ENCODE peak calls at places on chromosomes 16 and 17, in six cellular contexts. T is tibial nerve, S is prostate gland, C is IMR-90, D is Calu3, W is Peyer's patch. L is an unnamed sample.

GRCh38 chr16:56298948-56299602 is 107.8 kb downstream of the GNAO1 start:
- DNase-seq in T (peak; percentile 22), S (no peak), C (no peak), D (no peak), W (peak; percentile 39), L (no peak)

GRCh38 chr16:20897897-20898296 is 2.3 kb downstream of the DCUN1D3 start:
- DNase-seq in T (no peak), S (no peak), C (peak; percentile 7), D (no peak), W (no peak), L (no peak)

GRCh38 chr16:67426950-67427349 is 4.0 kb upstream of the HSD11B2 start:
- DNase-seq in T (no peak), S (no peak), C (no peak), D (no peak), W (no peak), L (no peak)

GRCh38 chr17:2723505-2723996 is 12.0 kb upstream of the CLUH start:
- DNase-seq in T (no peak), S (no peak), C (no peak), D (no peak), W (peak; percentile 63), L (no peak)

GRCh38 chr16:27169511-27170071 is 33.7 kb upstream of the KDM8 start:
- DNase-seq in T (no peak), S (no peak), C (peak; percentile 89), D (peak; percentile 47), W (no peak), L (peak; percentile 40)

GRCh38 chr16:56336071-56336688 is 89.2 kb downstream of the AMFR start:
- DNase-seq in T (no peak), S (no peak), C (no peak), D (no peak), W (no peak), L (no peak)

GRCh38 chr16:12078405-12079245 is 102.1 kb downstream of the SNX29 start:
- DNase-seq in T (no peak), S (no peak), C (no peak), D (no peak), W (no peak), L (no peak)

GRCh38 chr16:21001262-21001661 is 100.7 kb downstream of the LYRM1 start:
- DNase-seq in T (no peak), S (no peak), C (peak; percentile 4), D (peak; percentile 14), W (no peak), L (no peak)

GRCh38 chr17:29115906-29116651 is 64.1 kb downstream of the MYO18A start:
- DNase-seq in T (no peak), S (no peak), C (peak; percentile 55), D (peak; percentile 47), W (no peak), L (no peak)

GRCh38 chr17:49204521-49204920 is 5.9 kb downstream of the GNGT2 start:
- DNase-seq in T (no peak), S (no peak), C (peak; percentile 28), D (no peak), W (no peak), L (no peak)

GRCh38 chr17:60138769-60139437 is 10.9 kb upstream of the CA4 start:
- DNase-seq in T (no peak), S (no peak), C (no peak), D (no peak), W (peak; percentile 40), L (no peak)

GRCh38 chr17:74922694-74923537 is at the start of gene USH1G:
- DNase-seq in T (no peak), S (no peak), C (no peak), D (peak; percentile 27), W (no peak), L (no peak)

GRCh38 chr17:80453980-80454556 is 22.3 kb downstream of the NPTX1 start:
- DNase-seq in T (no peak), S (no peak), C (no peak), D (no peak), W (no peak), L (no peak)

GRCh38 chr17:81967533-81968395 is 6.8 kb upstream of the NOTUM start:
- DNase-seq in T (peak; percentile 37), S (peak; percentile 40), C (peak; percentile 32), D (peak; percentile 34), W (peak; percentile 83), L (no peak)

GRCh38 chr16:16021988-16022682 is 72.7 kb downstream of the ABCC1 start:
- DNase-seq in T (peak; percentile 90), S (peak; percentile 86), C (peak; percentile 97), D (peak; percentile 93), W (peak; percentile 83), L (no peak)

GRCh38 chr17:4509402-4509801 is 10.7 kb downstream of the SPNS2 start:
- DNase-seq in T (no peak), S (no peak), C (no peak), D (no peak), W (no peak), L (no peak)

GRCh38 chr17:68491864-68492263 is 20.4 kb upstream of the PRKAR1A start:
- DNase-seq in T (no peak), S (peak; percentile 24), C (no peak), D (no peak), W (no peak), L (no peak)

GRCh38 chr17:79953335-79953734 is 82.3 kb downstream of the TBC1D16 start:
- DNase-seq in T (no peak), S (no peak), C (no peak), D (no peak), W (no peak), L (no peak)

GRCh38 chr17:57090560-57091185 is 5.6 kb downstream of the AKAP1 start:
- DNase-seq in T (no peak), S (no peak), C (peak; percentile 5), D (no peak), W (no peak), L (no peak)

GRCh38 chr17:31696184-31696602 is 162.9 kb downstream of the COPRS start:
- DNase-seq in T (peak; percentile 70), S (peak; percentile 89), C (peak; percentile 88), D (no peak), W (no peak), L (no peak)

GRCh38 chr16:566475-567361 is at the start of gene NHLRC4:
- DNase-seq in T (peak; percentile 51), S (peak; percentile 53), C (peak; percentile 54), D (no peak), W (peak; percentile 74), L (no peak)

GRCh38 chr16:24729967-24730815 is 740 bp downstream of the TNRC6A start:
- DNase-seq in T (no peak), S (peak; percentile 18), C (peak; percentile 18), D (peak; percentile 9), W (peak; percentile 70), L (peak; percentile 16)

GRCh38 chr16:82043680-82044584 is 8.9 kb downstream of the HSD17B2 start:
- DNase-seq in T (no peak), S (no peak), C (peak; percentile 75), D (no peak), W (no peak), L (no peak)

GRCh38 chr16:66383551-66383950 is 17.1 kb downstream of the CDH5 start:
- DNase-seq in T (no peak), S (no peak), C (no peak), D (no peak), W (no peak), L (no peak)

GRCh38 chr16:13902677-13903076 is 17.3 kb upstream of the ERCC4 start:
- DNase-seq in T (no peak), S (no peak), C (peak; percentile 58), D (no peak), W (no peak), L (no peak)

GRCh38 chr16:57533618-57534336 is 2.6 kb downstream of the CCDC102A start:
- DNase-seq in T (no peak), S (no peak), C (no peak), D (peak; percentile 47), W (no peak), L (peak; percentile 16)

GRCh38 chr17:36703860-36704266 is 102.5 kb downstream of the MRM1 start:
- DNase-seq in T (no peak), S (peak; percentile 33), C (peak; percentile 11), D (peak; percentile 88), W (peak; percentile 63), L (peak; percentile 48)

GRCh38 chr16:50501986-50502615 is 46.1 kb upstream of the NKD1 start:
- DNase-seq in T (no peak), S (no peak), C (no peak), D (no peak), W (no peak), L (no peak)

GRCh38 chr17:63286254-63286653 is 159.9 kb downstream of the CYB561 start:
- DNase-seq in T (no peak), S (no peak), C (no peak), D (no peak), W (no peak), L (no peak)

GRCh38 chr16:89406277-89406888 is 84.0 kb downstream of the ANKRD11 start:
- DNase-seq in T (no peak), S (no peak), C (no peak), D (no peak), W (no peak), L (no peak)
- TF ChIP-seq CTCF in T (no peak), S (no peak), C (no peak), D (no peak), W (no peak), L (no peak)

DNA sequence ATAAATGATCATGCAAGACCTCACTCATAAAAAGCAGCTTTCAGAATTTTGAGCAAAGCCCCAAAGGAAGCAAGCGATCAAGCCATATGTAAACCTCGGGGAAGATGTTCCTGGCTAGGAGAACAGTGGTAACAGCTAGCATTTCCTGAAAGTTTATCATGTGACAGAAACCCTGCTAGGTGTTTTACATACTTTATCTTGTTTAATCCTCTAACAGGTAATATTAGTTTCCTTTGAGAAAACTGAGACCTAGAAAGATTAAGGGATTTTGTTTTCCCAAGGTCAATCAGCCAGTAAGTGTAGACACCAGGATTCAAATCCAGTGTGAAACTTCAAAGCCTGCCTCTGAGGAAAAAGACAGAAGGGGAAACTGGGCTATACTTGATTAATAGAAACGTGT is 362.4 kb upstream of the MAF start:
- DNase-seq in T (no peak), S (no peak), C (no peak), D (no peak), W (no peak), L (no peak)
- TF ChIP-seq CTCF in T (no peak), S (no peak), C (no peak), D (no peak), W (no peak), L (no peak)

GRCh38 chr16:46689492-46690280 is at the start of gene ORC6:
- DNase-seq in T (peak; percentile 98), S (peak; percentile 98), C (peak; percentile 95), D (peak; percentile 99), W (peak; percentile 99), L (peak; percentile 96)
- TF ChIP-seq CTCF in T (no peak), S (no peak), C (peak; percentile 64), D (peak; percentile 12), W (peak; percentile 44), L (peak; percentile 35)

DNA sequence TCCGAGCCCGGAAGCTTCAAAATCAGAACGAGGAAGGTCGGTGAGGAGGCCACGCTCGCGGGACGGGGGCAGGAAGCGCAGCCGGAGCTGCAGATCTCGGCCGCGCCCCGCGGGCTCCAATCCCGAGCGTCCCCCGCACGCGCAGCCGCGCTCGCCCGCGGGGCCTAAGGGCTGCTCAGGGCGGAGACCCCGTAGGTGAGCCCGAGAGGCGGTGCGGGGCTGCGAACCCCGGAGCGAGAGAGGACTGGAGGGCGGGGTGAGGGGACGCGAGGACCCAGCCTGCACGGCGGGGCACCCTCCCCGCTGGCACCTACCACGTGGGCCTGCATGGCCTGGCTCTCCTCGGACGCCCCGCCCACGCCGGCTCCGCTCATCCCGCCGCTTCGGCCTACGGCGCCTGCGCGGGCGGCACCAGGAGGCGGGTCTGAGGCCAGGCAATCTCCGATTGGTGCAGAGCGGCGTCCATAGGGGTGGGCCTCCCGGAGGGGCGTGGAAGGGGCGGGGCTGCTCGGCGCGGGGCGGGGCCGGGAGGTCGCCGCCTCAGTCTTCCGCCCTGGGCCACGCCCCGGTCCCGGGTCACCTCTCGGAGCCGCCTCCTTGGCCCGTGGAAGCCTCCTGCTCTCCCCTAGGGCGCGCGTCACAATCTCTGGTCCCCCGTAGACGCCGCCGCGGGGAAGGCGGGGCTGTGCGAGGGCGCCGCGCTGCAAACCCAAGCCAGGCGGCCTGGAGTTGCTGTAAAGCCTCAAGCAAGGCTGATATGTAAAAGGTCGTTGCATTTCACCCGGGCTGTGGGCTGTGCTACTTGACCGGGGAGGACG is 27.8 kb upstream of the METRNL start:
- DNase-seq in T (peak; percentile 95), S (peak; percentile 96), C (peak; percentile 95), D (peak; percentile 98), W (peak; percentile 99), L (peak; percentile 97)
- TF ChIP-seq CTCF in T (peak; percentile 34), S (no peak), C (no peak), D (no peak), W (peak; percentile 20), L (no peak)